ENCODE peak calls at places on chromosomes 5 and 9, in six cellular contexts. F is HCT116, L is K562, X is heart left ventricle, G is ovary, S is transverse colon. N is an unnamed sample.

GRCh38 chr9:90907056-90907445 is 105.4 kb downstream of the SYK start:
- DNase-seq in F (no peak), L (no peak), X (no peak), G (no peak), S (no peak), N (no peak)

GRCh38 chr5:16382047-16382446 is 83.6 kb downstream of the ZNF622 start:
- DNase-seq in F (no peak), L (no peak), X (no peak), G (no peak), S (no peak), N (no peak)

GRCh38 chr9:113574381-113575262 is 111.1 kb downstream of the RGS3 start:
- DNase-seq in F (no peak), L (no peak), X (no peak), G (no peak), S (no peak), N (no peak)

GRCh38 chr5:119330367-119331183 is 25.2 kb upstream of the TNFAIP8 start:
- DNase-seq in F (no peak), L (peak; percentile 80), X (no peak), G (no peak), S (no peak), N (no peak)

GRCh38 chr5:38468978-38469706 is 87.3 kb downstream of the LIFR start:
- DNase-seq in F (no peak), L (no peak), X (peak; percentile 86), G (peak; percentile 59), S (no peak), N (no peak)

GRCh38 chr9:92947268-92948031 is at the start of gene FGD3:
- DNase-seq in F (no peak), L (no peak), X (peak; percentile 50), G (no peak), S (no peak), N (no peak)

GRCh38 chr5:159883522-159883950 is 32.7 kb upstream of the ADRA1B start:
- DNase-seq in F (no peak), L (no peak), X (no peak), G (no peak), S (no peak), N (no peak)

GRCh38 chr9:99465231-99465891 is 243.3 kb downstream of the SEC61B start:
- DNase-seq in F (no peak), L (no peak), X (no peak), G (no peak), S (no peak), N (no peak)

GRCh38 chr9:93225892-93226291 is 42.0 kb downstream of the WNK2 start:
- DNase-seq in F (no peak), L (no peak), X (no peak), G (no peak), S (no peak), N (no peak)

GRCh38 chr5:147169399-147169798 is 65.4 kb upstream of the STK32A start:
- DNase-seq in F (no peak), L (no peak), X (no peak), G (no peak), S (no peak), N (peak; percentile 90)

GRCh38 chr9:98491778-98492177 is 217.0 kb downstream of the GABBR2 start:
- DNase-seq in F (no peak), L (no peak), X (peak; percentile 42), G (no peak), S (no peak), N (no peak)

GRCh38 chr5:59039296-59040006 is 456.6 kb downstream of the RAB3C start:
- DNase-seq in F (no peak), L (peak; percentile 7), X (peak; percentile 84), G (peak; percentile 22), S (peak; percentile 81), N (peak; percentile 50)

GRCh38 chr5:179617930-179618329 is 5.5 kb downstream of the HNRNPH1 start:
- DNase-seq in F (no peak), L (peak; percentile 3), X (no peak), G (no peak), S (no peak), N (no peak)
- H3K36me3 ChIP-seq in F (peaks cover 80% of the 10 kb centered on the region), L (peaks cover 96% of the 10 kb centered on the region), X (peaks cover 97% of the 10 kb centered on the region), G (no peaks in the 10 kb centered on the region), S (no peaks in the 10 kb centered on the region), N (peaks cover 96% of the 10 kb centered on the region)

GRCh38 chr5:171607863-171608262 is 177.8 kb upstream of the SMIM23 start:
- DNase-seq in F (no peak), L (no peak), X (no peak), G (no peak), S (no peak), N (no peak)

GRCh38 chr5:171610053-171610452 is 175.6 kb upstream of the SMIM23 start:
- DNase-seq in F (no peak), L (no peak), X (no peak), G (no peak), S (no peak), N (no peak)

GRCh38 chr5:171604195-171604594 is 181.4 kb upstream of the SMIM23 start:
- DNase-seq in F (no peak), L (no peak), X (no peak), G (no peak), S (no peak), N (no peak)

GRCh38 chr5:171610686-171611085 is 174.9 kb upstream of the SMIM23 start:
- DNase-seq in F (no peak), L (no peak), X (no peak), G (no peak), S (no peak), N (no peak)

DNA sequence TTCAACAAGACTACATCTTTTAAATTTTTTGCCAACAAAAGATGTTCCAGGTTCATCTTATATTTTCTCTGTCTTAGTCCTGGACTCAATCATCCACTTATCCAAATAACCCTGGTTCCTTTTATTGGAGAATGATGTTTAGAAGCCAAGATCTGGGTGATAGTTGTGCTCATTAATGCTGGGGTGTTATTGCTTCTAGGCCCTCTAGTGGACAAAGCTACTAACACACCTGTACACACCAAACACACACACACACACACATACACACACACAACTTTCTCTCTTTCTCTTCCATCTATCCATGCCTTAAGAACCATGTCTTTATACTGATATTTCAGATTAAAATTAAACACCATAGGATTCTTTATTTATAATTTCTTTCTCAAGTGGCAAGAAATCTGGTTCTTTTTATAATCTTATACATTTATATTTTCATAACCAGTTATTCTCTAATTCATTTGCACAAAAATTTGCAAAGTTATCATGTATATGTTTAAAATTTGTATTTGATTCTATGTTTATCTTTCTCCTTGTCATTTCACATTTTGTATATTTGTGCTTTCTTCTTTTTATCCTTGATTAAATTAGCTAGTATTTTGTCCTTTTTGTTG is 179.1 kb upstream of the SMIM23 start:
- DNase-seq in F (peak; percentile 67), L (peak; percentile 49), X (no peak), G (no peak), S (no peak), N (no peak)
- TF ChIP-seq CTCF in F (peak; percentile 86), L (peak; percentile 61), X (no peak), G (no peak), S (peak; percentile 28), N (no peak)

GRCh38 chr5:180070726-180071417 is 687 bp downstream of the RNF130 start:
- DNase-seq in F (no peak), L (peak; percentile 37), X (peak; percentile 57), G (no peak), S (peak; percentile 33), N (peak; percentile 59)

GRCh38 chr5:180071418-180072255 is at the start of gene RNF130:
- DNase-seq in F (peak; percentile 77), L (peak; percentile 95), X (peak; percentile 97), G (peak; percentile 92), S (peak; percentile 95), N (peak; percentile 95)

GRCh38 chr5:180068519-180069090 is 3.0 kb downstream of the RNF130 start:
- DNase-seq in F (no peak), L (no peak), X (no peak), G (no peak), S (no peak), N (no peak)

GRCh38 chr5:180067986-180068385 is 3.6 kb downstream of the RNF130 start:
- DNase-seq in F (no peak), L (no peak), X (no peak), G (no peak), S (no peak), N (no peak)

DNA sequence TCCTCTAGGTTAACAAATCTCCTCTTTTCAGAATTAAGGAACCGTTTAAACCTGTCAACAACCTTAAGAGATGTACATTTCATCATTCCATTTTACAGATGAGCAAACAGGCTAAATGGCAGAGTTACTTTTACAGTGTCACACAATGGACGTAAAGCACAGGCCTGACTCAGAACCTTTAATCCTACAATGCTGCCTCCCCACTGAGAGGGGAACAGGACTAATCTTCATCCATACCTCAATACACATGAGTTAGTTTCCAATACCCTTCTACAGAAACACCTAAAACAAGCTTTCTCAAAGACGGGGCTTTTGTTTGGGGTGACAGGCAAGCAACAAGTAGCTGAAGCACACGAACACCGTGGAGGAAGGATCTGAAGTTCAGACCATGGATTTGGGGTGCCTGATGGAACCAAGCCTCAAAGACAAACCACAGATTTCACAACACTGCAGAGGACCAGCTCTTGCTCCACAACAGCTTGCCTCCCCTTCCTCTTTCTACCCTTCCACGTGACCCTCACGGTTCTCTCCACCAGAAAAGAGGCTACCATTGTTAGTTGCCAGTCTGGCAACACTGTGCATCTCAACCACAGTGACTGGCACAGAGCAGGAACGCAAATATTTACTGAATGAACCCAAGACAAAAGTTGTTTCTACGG is 1.8 kb downstream of the RNF130 start:
- DNase-seq in F (no peak), L (no peak), X (peak; percentile 42), G (no peak), S (peak; percentile 35), N (peak; percentile 70)
- TF ChIP-seq POLR2A in F (no peak), L (no peak), X (no peak), G (no peak), S (peak; percentile 21), N (no peak)

GRCh38 chr5:45261125-45261524 is 435.1 kb downstream of the HCN1 start:
- DNase-seq in F (no peak), L (no peak), X (no peak), G (no peak), S (no peak), N (no peak)
- H3K36me3 ChIP-seq in F (no peaks in the 10 kb centered on the region), L (no peaks in the 10 kb centered on the region), X (no peaks in the 10 kb centered on the region), G (no peaks in the 10 kb centered on the region), S (no peaks in the 10 kb centered on the region), N (no peaks in the 10 kb centered on the region)

N was measured in adrenal gland.